ENCODE peak calls at places on chromosomes 3 and 15, in five cellular contexts. O, H, R, W and U are unnamed samples. For H3K36me3, the result is how much of the 10 kb centered on the place peaks cover.

GRCh38 chr3:125141596-125142417 is 70.7 kb downstream of the SLC12A8 start:
- DNase-seq in W (no peak), R (peak), H (peak), O (peak), U (peak)

GRCh38 chr3:74067296-74067695 is 442.6 kb upstream of the PDZRN3 start:
- DNase-seq in R (no peak), O (peak), W (peak), H (no peak), U (no peak)

GRCh38 chr3:128496602-128497304 is 3.8 kb upstream of the GATA2 start:
- DNase-seq in H (no peak), W (no peak), R (no peak), O (no peak), U (peak)

GRCh38 chr3:36656873-36657272 is 107.5 kb downstream of the DCLK3 start:
- DNase-seq in R (no peak), H (no peak), O (no peak), W (no peak), U (no peak)

GRCh38 chr3:27216955-27217552 is 152.1 kb downstream of the NEK10 start:
- DNase-seq in R (no peak), O (no peak), W (peak), H (no peak), U (no peak)

GRCh38 chr3:65729973-65730372 is 308.7 kb downstream of the MAGI1 start:
- DNase-seq in H (no peak), W (peak), O (no peak), R (no peak), U (no peak)

GRCh38 chr15:69914960-69915359 is 182.8 kb downstream of the TLE3 start:
- DNase-seq in O (no peak), R (no peak), W (no peak), H (no peak), U (no peak)

GRCh38 chr3:183212565-183212964 is 40.5 kb upstream of the B3GNT5 start:
- DNase-seq in W (no peak), R (no peak), O (no peak), H (no peak), U (no peak)

GRCh38 chr3:188568750-188569149 is 414.8 kb downstream of the LPP start:
- DNase-seq in W (peak), H (no peak), O (no peak), R (no peak), U (no peak)

GRCh38 chr3:46903341-46904302 is 26.1 kb downstream of the PTH1R start:
- DNase-seq in H (no peak), R (no peak), W (peak), O (peak), U (peak)

GRCh38 chr3:143576568-143577270 is 271.5 kb downstream of the SLC9A9 start:
- DNase-seq in O (no peak), W (no peak), R (no peak), H (no peak), U (no peak)

GRCh38 chr3:22960326-22960984 is 242.7 kb upstream of the UBE2E2 start:
- DNase-seq in H (no peak), O (no peak), R (peak), W (peak), U (no peak)

GRCh38 chr15:79436037-79436780 is 4.1 kb downstream of the MINAR1 start:
- DNase-seq in R (no peak), O (no peak), W (peak), H (no peak), U (no peak)

GRCh38 chr3:191330309-191330712 is at the start of gene UTS2B:
- DNase-seq in H (no peak), R (no peak), W (peak), O (no peak), U (no peak)

GRCh38 chr3:32097768-32098167 is 8.7 kb upstream of the GPD1L start:
- DNase-seq in R (no peak), O (no peak), W (no peak), H (no peak), U (no peak)

GRCh38 chr3:24446032-24446431 is 48.6 kb downstream of the THRB start:
- DNase-seq in R (no peak), O (peak), H (no peak), W (no peak), U (no peak)

GRCh38 chr3:151919446-151919845 is 46.0 kb downstream of the SUCNR1 start:
- DNase-seq in H (no peak), R (no peak), W (no peak), O (no peak), U (no peak)

GRCh38 chr15:33680336-33680735 is 288.0 kb upstream of the CHRM5 start:
- DNase-seq in O (no peak), W (no peak), R (no peak), H (no peak), U (no peak)

GRCh38 chr15:41809121-41809520 is 18.8 kb upstream of the JMJD7 start:
- DNase-seq in R (no peak), O (no peak), W (peak), H (no peak), U (no peak)

GRCh38 chr3:1808590-1808989 is 290.1 kb upstream of the CNTN4 start:
- DNase-seq in W (no peak), H (no peak), O (no peak), R (no peak), U (no peak)

GRCh38 chr3:171901615-171902312 is 58.6 kb downstream of the TMEM212 start:
- DNase-seq in R (no peak), H (no peak), O (no peak), W (peak), U (no peak)

GRCh38 chr3:134625885-134626741 is 24.7 kb downstream of the KY start:
- DNase-seq in R (no peak), W (no peak), O (no peak), H (no peak), U (no peak)

GRCh38 chr15:70447927-70448698 is 315.2 kb downstream of the UACA start:
- DNase-seq in O (peak), H (peak), W (no peak), R (no peak), U (peak)

GRCh38 chr15:51200791-51201190 is 106.1 kb upstream of the TNFAIP8L3 start:
- DNase-seq in O (no peak), H (no peak), R (no peak), W (no peak), U (no peak)

GRCh38 chr3:156668073-156668763 is 6.2 kb upstream of the TIPARP start:
- DNase-seq in O (no peak), W (peak), R (no peak), H (no peak), U (no peak)

GRCh38 chr15:84715442-84716035 is 400 bp downstream of the SEC11A start:
- DNase-seq in H (no peak), W (peak), R (peak), O (peak), U (peak)

GRCh38 chr3:113153499-113154107 is 57.8 kb upstream of the BOC start:
- DNase-seq in R (no peak), O (no peak), H (no peak), W (no peak), U (no peak)

GRCh38 chr3:15148614-15149013 is 49.7 kb upstream of the RBSN start:
- DNase-seq in H (no peak), W (no peak), O (no peak), R (peak), U (no peak)

GRCh38 chr3:174358252-174358651 is 500.9 kb upstream of the NAALADL2 start:
- DNase-seq in W (peak), O (no peak), H (no peak), R (no peak), U (no peak)

GRCh38 chr15:56733131-56734012 is at the start of gene ZNF280D:
- DNase-seq in W (peak), H (peak), O (peak), R (peak), U (peak)
- TF ChIP-seq POLR2A in W (peak), H (no peak), O (peak), R (peak), U (no peak)

GRCh38 chr3:99753268-99753975 is 64.2 kb upstream of the CMSS1 start:
- DNase-seq in R (no peak), H (no peak), O (no peak), W (peak), U (no peak)
- H3K27ac ChIP-seq in R (no peak), H (no peak), O (no peak), W (peak), U (no peak)

GRCh38 chr3:52098108-52098507 is 41.7 kb upstream of the DUSP7 start:
- DNase-seq in H (no peak), W (no peak), R (no peak), O (no peak), U (peak)

GRCh38 chr3:52094591-52095485 is 38.5 kb upstream of the DUSP7 start:
- DNase-seq in O (peak), H (no peak), R (no peak), W (no peak), U (peak)

GRCh38 chr3:52093751-52094525 is 37.6 kb upstream of the DUSP7 start:
- DNase-seq in O (peak), H (no peak), R (no peak), W (peak), U (peak)

GRCh38 chr3:52099006-52099405 is 42.6 kb upstream of the DUSP7 start:
- DNase-seq in W (no peak), O (peak), R (no peak), H (no peak), U (peak)

GRCh38 chr3:52095990-52096775 is 39.8 kb upstream of the DUSP7 start:
- DNase-seq in W (peak), H (no peak), O (peak), R (no peak), U (peak)
- H3K36me3 ChIP-seq in W (under half), H (under half), O (under half), R (under half), U (under half)

DNA sequence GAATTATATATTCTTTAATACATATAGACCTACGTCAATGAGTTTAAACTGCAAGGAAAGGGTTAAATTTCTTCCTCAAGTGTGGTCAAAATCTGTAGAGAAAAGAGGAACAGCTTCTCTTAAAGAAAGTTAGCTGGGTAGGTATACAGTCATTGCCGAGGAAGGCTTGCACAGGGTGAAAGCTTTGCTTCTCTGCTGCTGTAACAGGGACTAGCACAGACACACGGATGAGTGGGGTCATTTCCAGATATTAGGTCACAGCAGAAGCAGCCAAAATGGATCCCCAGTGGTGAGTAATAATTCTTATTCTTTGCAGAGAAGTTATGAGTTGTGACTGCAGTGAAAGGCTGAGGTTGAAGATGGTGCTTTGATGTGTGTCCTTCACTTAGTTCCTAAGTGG is at the start of gene CD86:
- DNase-seq in W (no peak), O (no peak), H (no peak), R (no peak), U (no peak)
- TF ChIP-seq POLR2A in W (no peak), O (no peak), H (no peak), R (peak), U (peak)

GRCh38 chr3:139357899-139358298 is 14.1 kb downstream of the MRPS22 start:
- DNase-seq in H (no peak), O (no peak), R (no peak), W (no peak), U (no peak)

GRCh38 chr3:139354661-139355060 is 10.8 kb downstream of the MRPS22 start:
- DNase-seq in W (no peak), H (no peak), O (no peak), R (no peak), U (no peak)

GRCh38 chr3:139355502-139355901 is 11.7 kb downstream of the MRPS22 start:
- DNase-seq in R (no peak), H (no peak), O (no peak), W (peak), U (no peak)

GRCh38 chr3:139355937-139356336 is 12.1 kb downstream of the MRPS22 start:
- DNase-seq in O (no peak), H (no peak), W (no peak), R (no peak), U (no peak)

DNA sequence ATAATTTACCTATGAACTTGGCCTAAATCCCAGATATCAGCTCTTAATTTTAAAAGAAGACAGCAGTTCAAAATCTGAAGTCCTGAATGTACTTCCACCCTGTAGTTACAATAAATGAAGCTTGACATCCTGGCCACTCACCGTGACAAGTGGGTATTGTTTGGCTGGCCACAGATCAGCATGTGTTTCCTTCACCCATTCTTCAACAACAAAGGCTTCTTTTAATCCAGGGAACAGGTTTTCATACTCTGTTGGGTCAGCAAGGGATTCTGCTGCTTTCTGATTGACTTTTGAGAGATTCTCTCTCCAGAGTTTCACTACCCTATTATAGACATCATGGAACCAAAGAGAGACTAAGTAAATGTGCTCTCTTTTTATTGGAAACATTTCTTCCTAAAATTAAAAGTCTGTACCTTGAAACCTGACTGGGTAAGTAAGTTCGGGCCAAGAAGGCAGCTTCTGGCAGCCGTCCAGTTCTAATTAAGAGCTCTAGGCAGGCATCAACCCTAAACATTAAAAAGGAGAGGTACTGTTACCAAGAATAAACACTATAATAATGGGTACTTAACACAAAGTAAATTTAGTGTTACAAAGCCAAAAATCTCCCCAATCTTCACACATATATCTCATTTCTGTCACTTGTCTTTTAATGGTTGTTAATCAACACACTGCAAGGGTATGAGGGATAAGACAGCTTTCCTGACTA is 15.2 kb downstream of the MRPS22 start:
- DNase-seq in R (no peak), H (no peak), W (no peak), O (no peak), U (no peak)
- H3K27ac ChIP-seq in R (no peak), H (no peak), W (no peak), O (no peak), U (no peak)

GRCh38 chr3:100360757-100361496 is 26.4 kb downstream of the NIT2 start:
- DNase-seq in O (no peak), H (no peak), W (no peak), R (no peak), U (no peak)

GRCh38 chr3:100354850-100355249 is 20.3 kb downstream of the NIT2 start:
- DNase-seq in W (peak), H (no peak), R (no peak), O (no peak), U (no peak)

GRCh38 chr3:100358413-100358812 is 23.9 kb downstream of the NIT2 start:
- DNase-seq in W (no peak), H (no peak), R (no peak), O (no peak), U (no peak)

GRCh38 chr3:100361897-100362296 is 27.3 kb downstream of the NIT2 start:
- DNase-seq in H (no peak), O (no peak), W (no peak), R (no peak), U (no peak)

GRCh38 chr3:100359030-100359429 is 24.5 kb downstream of the NIT2 start:
- DNase-seq in R (no peak), W (no peak), H (no peak), O (no peak), U (no peak)
- H3K36me3 ChIP-seq in R (under half), W (under half), H (under half), O (under half), U (half or more)

GRCh38 chr3:10511809-10512494 is 6.6 kb upstream of the ATP2B2 start:
- DNase-seq in W (peak), O (no peak), H (no peak), R (no peak), U (peak)
- TF ChIP-seq POLR2A in W (no peak), O (no peak), H (no peak), R (no peak), U (no peak)

GRCh38 chr15:57479005-57479404 is 102.7 kb downstream of the CGNL1 start:
- DNase-seq in R (no peak), O (no peak), H (no peak), W (no peak), U (no peak)
- H3K27ac ChIP-seq in R (peak), O (no peak), H (peak), W (no peak), U (no peak)